ENCODE peak calls at places on chromosomes 6 and 20, in ten cellular contexts. One of them, this sample, is unnamed.

GRCh38 chr6:139016337-139017213 is 12.0 kb upstream of the ABRACL start:
- DNase-seq in AG09309: no peak
- DNase-seq in AG08396: no peak
- DNase-seq in GM13977: peak; percentile 50
- DNase-seq in anterior cingulate cortex: no peak
- DNase-seq in effector CD4-positive, alpha-beta T cell: no peak
- DNase-seq in right cardiac atrium: no peak
- DNase-seq in cardiac fibroblast: no peak
- DNase-seq in GM13976: peak; percentile 51
- DNase-seq in naive thymus-derived CD4-positive, alpha-beta T cell: no peak
- DNase-seq in this sample: no peak

GRCh38 chr6:14148471-14148870 is 30.9 kb downstream of the CD83 start:
- DNase-seq in GM13977: no peak
- DNase-seq in effector CD4-positive, alpha-beta T cell: no peak
- DNase-seq in AG08396: no peak
- DNase-seq in AG09309: no peak
- DNase-seq in right cardiac atrium: no peak
- DNase-seq in anterior cingulate cortex: no peak
- DNase-seq in cardiac fibroblast: no peak
- DNase-seq in GM13976: no peak
- DNase-seq in naive thymus-derived CD4-positive, alpha-beta T cell: no peak
- DNase-seq in this sample: no peak

GRCh38 chr20:33944914-33945313 is 48.8 kb upstream of the RALY start:
- DNase-seq in AG09309: no peak
- DNase-seq in GM13976: no peak
- DNase-seq in effector CD4-positive, alpha-beta T cell: no peak
- DNase-seq in anterior cingulate cortex: no peak
- DNase-seq in GM13977: no peak
- DNase-seq in right cardiac atrium: no peak
- DNase-seq in naive thymus-derived CD4-positive, alpha-beta T cell: no peak
- DNase-seq in cardiac fibroblast: no peak
- DNase-seq in AG08396: no peak
- DNase-seq in this sample: peak; percentile 69

GRCh38 chr6:134478764-134479399 is 161.0 kb upstream of the SGK1 start:
- DNase-seq in AG08396: no peak
- DNase-seq in anterior cingulate cortex: no peak
- DNase-seq in cardiac fibroblast: no peak
- DNase-seq in naive thymus-derived CD4-positive, alpha-beta T cell: no peak
- DNase-seq in AG09309: no peak
- DNase-seq in right cardiac atrium: no peak
- DNase-seq in GM13977: no peak
- DNase-seq in GM13976: no peak
- DNase-seq in effector CD4-positive, alpha-beta T cell: no peak
- DNase-seq in this sample: no peak

GRCh38 chr6:116444575-116444974 is 16.6 kb upstream of the CALHM6 start:
- DNase-seq in right cardiac atrium: no peak
- DNase-seq in cardiac fibroblast: no peak
- DNase-seq in anterior cingulate cortex: no peak
- DNase-seq in naive thymus-derived CD4-positive, alpha-beta T cell: no peak
- DNase-seq in effector CD4-positive, alpha-beta T cell: no peak
- DNase-seq in AG08396: no peak
- DNase-seq in GM13976: no peak
- DNase-seq in AG09309: no peak
- DNase-seq in GM13977: no peak
- DNase-seq in this sample: no peak

GRCh38 chr6:3617192-3617631 is 134.3 kb downstream of the PXDC1 start:
- DNase-seq in GM13977: no peak
- DNase-seq in GM13976: no peak
- DNase-seq in right cardiac atrium: no peak
- DNase-seq in anterior cingulate cortex: no peak
- DNase-seq in effector CD4-positive, alpha-beta T cell: no peak
- DNase-seq in naive thymus-derived CD4-positive, alpha-beta T cell: no peak
- DNase-seq in AG08396: no peak
- DNase-seq in cardiac fibroblast: no peak
- DNase-seq in AG09309: no peak
- DNase-seq in this sample: no peak

GRCh38 chr6:119351005-119351394 is 1.4 kb upstream of the MAN1A1 start:
- DNase-seq in anterior cingulate cortex: no peak
- DNase-seq in naive thymus-derived CD4-positive, alpha-beta T cell: no peak
- DNase-seq in GM13976: peak; percentile 34
- DNase-seq in right cardiac atrium: no peak
- DNase-seq in cardiac fibroblast: peak; percentile 74
- DNase-seq in AG08396: peak; percentile 45
- DNase-seq in GM13977: peak; percentile 45
- DNase-seq in effector CD4-positive, alpha-beta T cell: no peak
- DNase-seq in AG09309: peak; percentile 17
- DNase-seq in this sample: no peak

GRCh38 chr20:6832811-6833210 is 65.3 kb downstream of the BMP2 start:
- DNase-seq in anterior cingulate cortex: no peak
- DNase-seq in effector CD4-positive, alpha-beta T cell: no peak
- DNase-seq in cardiac fibroblast: no peak
- DNase-seq in AG09309: no peak
- DNase-seq in naive thymus-derived CD4-positive, alpha-beta T cell: no peak
- DNase-seq in right cardiac atrium: no peak
- DNase-seq in GM13976: no peak
- DNase-seq in AG08396: no peak
- DNase-seq in GM13977: no peak
- DNase-seq in this sample: no peak

GRCh38 chr6:158653577-158654354 is 3.9 kb downstream of the SYTL3 start:
- DNase-seq in AG09309: no peak
- DNase-seq in GM13976: peak; percentile 76
- DNase-seq in naive thymus-derived CD4-positive, alpha-beta T cell: peak; percentile 95
- DNase-seq in right cardiac atrium: no peak
- DNase-seq in effector CD4-positive, alpha-beta T cell: peak; percentile 83
- DNase-seq in cardiac fibroblast: peak; percentile 49
- DNase-seq in GM13977: peak; percentile 67
- DNase-seq in AG08396: no peak
- DNase-seq in anterior cingulate cortex: no peak
- DNase-seq in this sample: no peak

GRCh38 chr20:33433875-33434274 is 9.7 kb downstream of the SNTA1 start:
- DNase-seq in GM13976: no peak
- DNase-seq in GM13977: no peak
- DNase-seq in AG09309: no peak
- DNase-seq in cardiac fibroblast: no peak
- DNase-seq in naive thymus-derived CD4-positive, alpha-beta T cell: no peak
- DNase-seq in AG08396: no peak
- DNase-seq in effector CD4-positive, alpha-beta T cell: no peak
- DNase-seq in anterior cingulate cortex: no peak
- DNase-seq in right cardiac atrium: no peak
- DNase-seq in this sample: no peak

GRCh38 chr20:25039697-25040437 is 18.1 kb downstream of the ACSS1 start:
- DNase-seq in GM13976: no peak
- DNase-seq in cardiac fibroblast: peak; percentile 76
- DNase-seq in GM13977: no peak
- DNase-seq in right cardiac atrium: peak; percentile 81
- DNase-seq in effector CD4-positive, alpha-beta T cell: no peak
- DNase-seq in AG09309: no peak
- DNase-seq in anterior cingulate cortex: peak; percentile 68
- DNase-seq in AG08396: peak; percentile 74
- DNase-seq in naive thymus-derived CD4-positive, alpha-beta T cell: no peak
- DNase-seq in this sample: no peak

GRCh38 chr6:81384921-81385320 is 367.6 kb downstream of the TENT5A start:
- DNase-seq in GM13977: no peak
- DNase-seq in cardiac fibroblast: no peak
- DNase-seq in AG08396: no peak
- DNase-seq in right cardiac atrium: no peak
- DNase-seq in anterior cingulate cortex: no peak
- DNase-seq in effector CD4-positive, alpha-beta T cell: no peak
- DNase-seq in naive thymus-derived CD4-positive, alpha-beta T cell: no peak
- DNase-seq in GM13976: no peak
- DNase-seq in AG09309: no peak
- DNase-seq in this sample: no peak

GRCh38 chr20:1062334-1063015 is 55.9 kb upstream of the PSMF1 start:
- DNase-seq in GM13976: no peak
- DNase-seq in anterior cingulate cortex: no peak
- DNase-seq in AG09309: no peak
- DNase-seq in cardiac fibroblast: no peak
- DNase-seq in AG08396: no peak
- DNase-seq in right cardiac atrium: no peak
- DNase-seq in naive thymus-derived CD4-positive, alpha-beta T cell: no peak
- DNase-seq in GM13977: no peak
- DNase-seq in effector CD4-positive, alpha-beta T cell: no peak
- DNase-seq in this sample: peak; percentile 44

GRCh38 chr20:50331469-50332251 is 141.0 kb downstream of the CEBPB start:
- DNase-seq in cardiac fibroblast: no peak
- DNase-seq in naive thymus-derived CD4-positive, alpha-beta T cell: no peak
- DNase-seq in effector CD4-positive, alpha-beta T cell: no peak
- DNase-seq in anterior cingulate cortex: no peak
- DNase-seq in GM13976: no peak
- DNase-seq in GM13977: no peak
- DNase-seq in AG08396: no peak
- DNase-seq in right cardiac atrium: no peak
- DNase-seq in AG09309: no peak
- DNase-seq in this sample: no peak

GRCh38 chr6:43840490-43841218 is 70.6 kb downstream of the VEGFA start:
- DNase-seq in right cardiac atrium: no peak
- DNase-seq in GM13976: no peak
- DNase-seq in cardiac fibroblast: peak; percentile 41
- DNase-seq in naive thymus-derived CD4-positive, alpha-beta T cell: no peak
- DNase-seq in AG09309: no peak
- DNase-seq in anterior cingulate cortex: no peak
- DNase-seq in AG08396: no peak
- DNase-seq in GM13977: no peak
- DNase-seq in effector CD4-positive, alpha-beta T cell: no peak
- DNase-seq in this sample: no peak

GRCh38 chr6:137881522-137881886 is 14.4 kb downstream of the TNFAIP3 start:
- DNase-seq in right cardiac atrium: no peak
- DNase-seq in cardiac fibroblast: peak; percentile 23
- DNase-seq in effector CD4-positive, alpha-beta T cell: peak; percentile 48
- DNase-seq in GM13977: no peak
- DNase-seq in GM13976: no peak
- DNase-seq in anterior cingulate cortex: no peak
- DNase-seq in AG08396: no peak
- DNase-seq in AG09309: no peak
- DNase-seq in naive thymus-derived CD4-positive, alpha-beta T cell: peak; percentile 52
- DNase-seq in this sample: no peak

GRCh38 chr6:97497713-97498331 is 214.8 kb upstream of the MMS22L start:
- DNase-seq in naive thymus-derived CD4-positive, alpha-beta T cell: peak; percentile 26
- DNase-seq in GM13977: peak; percentile 35
- DNase-seq in right cardiac atrium: peak; percentile 54
- DNase-seq in AG09309: peak; percentile 34
- DNase-seq in AG08396: peak; percentile 40
- DNase-seq in GM13976: peak; percentile 15
- DNase-seq in anterior cingulate cortex: peak; percentile 3
- DNase-seq in cardiac fibroblast: peak; percentile 82
- DNase-seq in effector CD4-positive, alpha-beta T cell: peak; percentile 25
- DNase-seq in this sample: peak; percentile 73

GRCh38 chr6:12324741-12325140 is 34.6 kb downstream of the EDN1 start:
- DNase-seq in GM13977: no peak
- DNase-seq in AG08396: no peak
- DNase-seq in cardiac fibroblast: no peak
- DNase-seq in right cardiac atrium: no peak
- DNase-seq in anterior cingulate cortex: no peak
- DNase-seq in GM13976: no peak
- DNase-seq in effector CD4-positive, alpha-beta T cell: no peak
- DNase-seq in AG09309: no peak
- DNase-seq in naive thymus-derived CD4-positive, alpha-beta T cell: no peak
- DNase-seq in this sample: peak; percentile 92

GRCh38 chr20:49964964-49965780 is 17.6 kb upstream of the SNAI1 start:
- DNase-seq in effector CD4-positive, alpha-beta T cell: no peak
- DNase-seq in AG09309: no peak
- DNase-seq in GM13976: peak; percentile 57
- DNase-seq in right cardiac atrium: no peak
- DNase-seq in anterior cingulate cortex: no peak
- DNase-seq in GM13977: no peak
- DNase-seq in AG08396: no peak
- DNase-seq in cardiac fibroblast: peak; percentile 52
- DNase-seq in naive thymus-derived CD4-positive, alpha-beta T cell: no peak
- DNase-seq in this sample: peak; percentile 84

GRCh38 chr6:50990750-50991446 is 172.2 kb downstream of the TFAP2B start:
- DNase-seq in right cardiac atrium: no peak
- DNase-seq in GM13976: no peak
- DNase-seq in GM13977: no peak
- DNase-seq in cardiac fibroblast: no peak
- DNase-seq in AG09309: no peak
- DNase-seq in naive thymus-derived CD4-positive, alpha-beta T cell: no peak
- DNase-seq in AG08396: no peak
- DNase-seq in anterior cingulate cortex: no peak
- DNase-seq in effector CD4-positive, alpha-beta T cell: no peak
- DNase-seq in this sample: no peak

GRCh38 chr20:33273117-33273851 is 9.7 kb upstream of the BPIFB1 start:
- DNase-seq in effector CD4-positive, alpha-beta T cell: no peak
- DNase-seq in AG08396: no peak
- DNase-seq in GM13976: no peak
- DNase-seq in AG09309: no peak
- DNase-seq in right cardiac atrium: no peak
- DNase-seq in anterior cingulate cortex: no peak
- DNase-seq in GM13977: peak; percentile 8
- DNase-seq in cardiac fibroblast: no peak
- DNase-seq in naive thymus-derived CD4-positive, alpha-beta T cell: no peak
- DNase-seq in this sample: no peak

GRCh38 chr6:114564302-114564933 is 221.6 kb upstream of the HS3ST5 start:
- DNase-seq in anterior cingulate cortex: no peak
- DNase-seq in effector CD4-positive, alpha-beta T cell: no peak
- DNase-seq in AG08396: no peak
- DNase-seq in cardiac fibroblast: no peak
- DNase-seq in AG09309: no peak
- DNase-seq in right cardiac atrium: no peak
- DNase-seq in naive thymus-derived CD4-positive, alpha-beta T cell: no peak
- DNase-seq in GM13976: no peak
- DNase-seq in GM13977: no peak
- DNase-seq in this sample: peak; percentile 40

GRCh38 chr20:9375221-9375681 is 139.1 kb upstream of the LAMP5 start:
- DNase-seq in AG09309: no peak
- DNase-seq in AG08396: no peak
- DNase-seq in right cardiac atrium: no peak
- DNase-seq in naive thymus-derived CD4-positive, alpha-beta T cell: no peak
- DNase-seq in effector CD4-positive, alpha-beta T cell: no peak
- DNase-seq in anterior cingulate cortex: no peak
- DNase-seq in GM13976: no peak
- DNase-seq in cardiac fibroblast: no peak
- DNase-seq in GM13977: no peak
- DNase-seq in this sample: peak; percentile 89

GRCh38 chr20:25000268-25000801 is 7.8 kb upstream of the APMAP start:
- DNase-seq in cardiac fibroblast: peak; percentile 95
- DNase-seq in effector CD4-positive, alpha-beta T cell: no peak
- DNase-seq in anterior cingulate cortex: no peak
- DNase-seq in AG08396: peak; percentile 68
- DNase-seq in AG09309: peak; percentile 88
- DNase-seq in GM13977: no peak
- DNase-seq in GM13976: no peak
- DNase-seq in right cardiac atrium: peak; percentile 53
- DNase-seq in naive thymus-derived CD4-positive, alpha-beta T cell: no peak
- DNase-seq in this sample: no peak

GRCh38 chr6:138420356-138420755 is 16.3 kb downstream of the HEBP2 start:
- DNase-seq in naive thymus-derived CD4-positive, alpha-beta T cell: no peak
- DNase-seq in GM13976: no peak
- DNase-seq in effector CD4-positive, alpha-beta T cell: no peak
- DNase-seq in AG09309: no peak
- DNase-seq in cardiac fibroblast: no peak
- DNase-seq in right cardiac atrium: no peak
- DNase-seq in AG08396: no peak
- DNase-seq in GM13977: no peak
- DNase-seq in anterior cingulate cortex: no peak
- DNase-seq in this sample: no peak

GRCh38 chr6:170174124-170174770 is 116.6 kb downstream of the DLL1 start:
- DNase-seq in naive thymus-derived CD4-positive, alpha-beta T cell: no peak
- DNase-seq in right cardiac atrium: no peak
- DNase-seq in GM13976: no peak
- DNase-seq in GM13977: no peak
- DNase-seq in AG09309: no peak
- DNase-seq in effector CD4-positive, alpha-beta T cell: no peak
- DNase-seq in cardiac fibroblast: no peak
- DNase-seq in AG08396: no peak
- DNase-seq in anterior cingulate cortex: no peak
- DNase-seq in this sample: no peak

This sample was measured in mesendoderm.